ENCODE peak calls at places on chromosomes 6 and 20, in four cellular contexts. One of them, this sample, is unnamed.

GRCh38 chr6:100808638-100809275 is 72.4 kb downstream of the ASCC3 start:
- DNase-seq in adrenal gland: no peak
- DNase-seq in pancreas: no peak
- DNase-seq in CD8-positive, alpha-beta T cell: no peak
- DNase-seq in this sample: no peak

GRCh38 chr6:170208651-170209353 is 82.1 kb downstream of the DLL1 start:
- DNase-seq in adrenal gland: no peak
- DNase-seq in pancreas: peak; percentile 28
- DNase-seq in CD8-positive, alpha-beta T cell: no peak
- DNase-seq in this sample: peak; percentile 40

GRCh38 chr6:166473886-166474596 is 91.3 kb upstream of the MPC1 start:
- DNase-seq in adrenal gland: no peak
- DNase-seq in pancreas: no peak
- DNase-seq in CD8-positive, alpha-beta T cell: no peak
- DNase-seq in this sample: no peak

GRCh38 chr6:150395388-150396009 is 26.7 kb downstream of the IYD start:
- DNase-seq in adrenal gland: peak; percentile 47
- DNase-seq in pancreas: no peak
- DNase-seq in CD8-positive, alpha-beta T cell: no peak
- DNase-seq in this sample: no peak

GRCh38 chr20:37727957-37728634 is 34.3 kb downstream of the CTNNBL1 start:
- DNase-seq in adrenal gland: no peak
- DNase-seq in pancreas: no peak
- DNase-seq in CD8-positive, alpha-beta T cell: no peak
- DNase-seq in this sample: no peak

GRCh38 chr6:170247178-170247701 is 43.6 kb downstream of the DLL1 start:
- DNase-seq in adrenal gland: no peak
- DNase-seq in pancreas: no peak
- DNase-seq in CD8-positive, alpha-beta T cell: no peak
- DNase-seq in this sample: no peak

GRCh38 chr6:49565855-49566254 is 15.4 kb downstream of the C6orf141 start:
- DNase-seq in adrenal gland: no peak
- DNase-seq in pancreas: no peak
- DNase-seq in CD8-positive, alpha-beta T cell: no peak
- DNase-seq in this sample: no peak

GRCh38 chr20:38692436-38693411 is 31.6 kb upstream of the SLC32A1 start:
- DNase-seq in adrenal gland: peak; percentile 32
- DNase-seq in pancreas: no peak
- DNase-seq in CD8-positive, alpha-beta T cell: peak; percentile 17
- DNase-seq in this sample: no peak

GRCh38 chr6:30889138-30889885 is 5.0 kb downstream of the DDR1 start:
- DNase-seq in adrenal gland: no peak
- DNase-seq in pancreas: no peak
- DNase-seq in CD8-positive, alpha-beta T cell: no peak
- DNase-seq in this sample: no peak

GRCh38 chr6:72022830-72023229 is 136.5 kb downstream of the RIMS1 start:
- DNase-seq in adrenal gland: no peak
- DNase-seq in pancreas: no peak
- DNase-seq in CD8-positive, alpha-beta T cell: no peak
- DNase-seq in this sample: no peak

GRCh38 chr6:170046786-170047626 is 243.9 kb downstream of the DLL1 start:
- DNase-seq in adrenal gland: no peak
- DNase-seq in pancreas: no peak
- DNase-seq in CD8-positive, alpha-beta T cell: no peak
- DNase-seq in this sample: no peak

GRCh38 chr6:132818404-132819359 is 4.3 kb downstream of the RPS12 start:
- DNase-seq in adrenal gland: no peak
- DNase-seq in pancreas: no peak
- DNase-seq in CD8-positive, alpha-beta T cell: no peak
- DNase-seq in this sample: no peak

GRCh38 chr6:1613631-1614447 is 4.1 kb downstream of the FOXC1 start:
- DNase-seq in adrenal gland: no peak
- DNase-seq in pancreas: no peak
- DNase-seq in CD8-positive, alpha-beta T cell: no peak
- DNase-seq in this sample: no peak

GRCh38 chr20:2652724-2653510 is 485 bp downstream of the NOP56 start:
- DNase-seq in adrenal gland: peak; percentile 42
- DNase-seq in pancreas: peak; percentile 87
- DNase-seq in CD8-positive, alpha-beta T cell: peak; percentile 27
- DNase-seq in this sample: no peak

GRCh38 chr20:37897008-37897548 is 5.8 kb upstream of the VSTM2L start:
- DNase-seq in adrenal gland: no peak
- DNase-seq in pancreas: no peak
- DNase-seq in CD8-positive, alpha-beta T cell: no peak
- DNase-seq in this sample: no peak

GRCh38 chr6:11296449-11297375 is 64.2 kb upstream of the NEDD9 start:
- DNase-seq in adrenal gland: no peak
- DNase-seq in pancreas: no peak
- DNase-seq in CD8-positive, alpha-beta T cell: no peak
- DNase-seq in this sample: no peak

GRCh38 chr20:51372176-51372803 is 170.2 kb downstream of the NFATC2 start:
- DNase-seq in adrenal gland: peak; percentile 68
- DNase-seq in pancreas: peak; percentile 86
- DNase-seq in CD8-positive, alpha-beta T cell: peak; percentile 44
- DNase-seq in this sample: peak; percentile 75

GRCh38 chr6:15657290-15657689 is 5.5 kb downstream of the DTNBP1 start:
- DNase-seq in adrenal gland: no peak
- DNase-seq in pancreas: no peak
- DNase-seq in CD8-positive, alpha-beta T cell: no peak
- DNase-seq in this sample: no peak

GRCh38 chr20:41746635-41747034 is 128.5 kb upstream of the CHD6 start:
- DNase-seq in adrenal gland: no peak
- DNase-seq in pancreas: no peak
- DNase-seq in CD8-positive, alpha-beta T cell: no peak
- DNase-seq in this sample: peak; percentile 30

GRCh38 chr6:71855406-71855805 is 30.9 kb upstream of the RIMS1 start:
- DNase-seq in adrenal gland: no peak
- DNase-seq in pancreas: no peak
- DNase-seq in CD8-positive, alpha-beta T cell: no peak
- DNase-seq in this sample: no peak

GRCh38 chr6:32972353-32973143 is 4.2 kb downstream of the BRD2 start:
- DNase-seq in adrenal gland: peak; percentile 49
- DNase-seq in pancreas: peak; percentile 88
- DNase-seq in CD8-positive, alpha-beta T cell: peak; percentile 54
- DNase-seq in this sample: no peak

GRCh38 chr20:40962733-40963504 is 65.7 kb upstream of the TOP1 start:
- DNase-seq in adrenal gland: peak; percentile 72
- DNase-seq in pancreas: peak; percentile 83
- DNase-seq in CD8-positive, alpha-beta T cell: peak; percentile 69
- DNase-seq in this sample: peak; percentile 75

GRCh38 chr6:35582315-35582714 is 69.6 kb upstream of the TULP1 start:
- DNase-seq in adrenal gland: no peak
- DNase-seq in pancreas: no peak
- DNase-seq in CD8-positive, alpha-beta T cell: no peak
- DNase-seq in this sample: no peak

GRCh38 chr6:96015791-96016776 is at the start of gene FUT9:
- DNase-seq in adrenal gland: no peak
- DNase-seq in pancreas: peak; percentile 88
- DNase-seq in CD8-positive, alpha-beta T cell: no peak
- DNase-seq in this sample: no peak

GRCh38 chr6:88472731-88473130 is 306.6 kb upstream of the CNR1 start:
- DNase-seq in adrenal gland: no peak
- DNase-seq in pancreas: no peak
- DNase-seq in CD8-positive, alpha-beta T cell: no peak
- DNase-seq in this sample: no peak

GRCh38 chr6:15818044-15818443 is 155.2 kb upstream of the DTNBP1 start:
- DNase-seq in adrenal gland: no peak
- DNase-seq in pancreas: no peak
- DNase-seq in CD8-positive, alpha-beta T cell: no peak
- DNase-seq in this sample: no peak

GRCh38 chr6:75600694-75601265 is 900 bp upstream of the SENP6 start:
- DNase-seq in adrenal gland: no peak
- DNase-seq in pancreas: no peak
- DNase-seq in CD8-positive, alpha-beta T cell: no peak
- DNase-seq in this sample: no peak

GRCh38 chr20:23159256-23159922 is 73.3 kb upstream of the CD93 start:
- DNase-seq in adrenal gland: no peak
- DNase-seq in pancreas: no peak
- DNase-seq in CD8-positive, alpha-beta T cell: no peak
- DNase-seq in this sample: peak; percentile 59

GRCh38 chr20:6045566-6045965 is 8.3 kb downstream of the LRRN4 start:
- DNase-seq in adrenal gland: no peak
- DNase-seq in pancreas: no peak
- DNase-seq in CD8-positive, alpha-beta T cell: no peak
- DNase-seq in this sample: no peak

GRCh38 chr6:141989706-141989959 is 143.1 kb upstream of the GJE1 start:
- DNase-seq in adrenal gland: no peak
- DNase-seq in pancreas: no peak
- DNase-seq in CD8-positive, alpha-beta T cell: no peak
- DNase-seq in this sample: no peak

GRCh38 chr6:14540859-14541540 is 423.4 kb downstream of the CD83 start:
- DNase-seq in adrenal gland: no peak
- DNase-seq in pancreas: no peak
- DNase-seq in CD8-positive, alpha-beta T cell: no peak
- DNase-seq in this sample: no peak

GRCh38 chr20:35854697-35855434 is 83.1 kb downstream of the PHF20 start:
- DNase-seq in adrenal gland: no peak
- DNase-seq in pancreas: no peak
- DNase-seq in CD8-positive, alpha-beta T cell: no peak
- DNase-seq in this sample: no peak

GRCh38 chr20:44911264-44911921 is 1.5 kb downstream of the PABPC1L start:
- DNase-seq in adrenal gland: peak; percentile 65
- DNase-seq in pancreas: peak; percentile 71
- DNase-seq in CD8-positive, alpha-beta T cell: peak; percentile 25
- DNase-seq in this sample: no peak

GRCh38 chr6:20991910-20992309 is 457.7 kb downstream of the CDKAL1 start:
- DNase-seq in adrenal gland: no peak
- DNase-seq in pancreas: no peak
- DNase-seq in CD8-positive, alpha-beta T cell: no peak
- DNase-seq in this sample: no peak

GRCh38 chr20:11101243-11101642 is 427.4 kb upstream of the JAG1 start:
- DNase-seq in adrenal gland: no peak
- DNase-seq in pancreas: no peak
- DNase-seq in CD8-positive, alpha-beta T cell: no peak
- DNase-seq in this sample: no peak

GRCh38 chr6:11618533-11618932 is 81.0 kb downstream of the TMEM170B start:
- DNase-seq in adrenal gland: no peak
- DNase-seq in pancreas: no peak
- DNase-seq in CD8-positive, alpha-beta T cell: no peak
- DNase-seq in this sample: no peak

GRCh38 chr6:125743604-125744003 is 5.8 kb upstream of the HEY2 start:
- DNase-seq in adrenal gland: no peak
- DNase-seq in pancreas: no peak
- DNase-seq in CD8-positive, alpha-beta T cell: no peak
- DNase-seq in this sample: no peak

GRCh38 chr6:125231574-125232343 is 70.0 kb downstream of the HDDC2 start:
- DNase-seq in adrenal gland: no peak
- DNase-seq in pancreas: no peak
- DNase-seq in CD8-positive, alpha-beta T cell: no peak
- DNase-seq in this sample: no peak

GRCh38 chr6:20978176-20978614 is 443.9 kb downstream of the CDKAL1 start:
- DNase-seq in adrenal gland: no peak
- DNase-seq in pancreas: no peak
- DNase-seq in CD8-positive, alpha-beta T cell: no peak
- DNase-seq in this sample: no peak

GRCh38 chr20:60407011-60407771 is 449.0 kb downstream of the CDH26 start:
- DNase-seq in adrenal gland: no peak
- DNase-seq in pancreas: no peak
- DNase-seq in CD8-positive, alpha-beta T cell: no peak
- DNase-seq in this sample: no peak
- H3K27me3 ChIP-seq in adrenal gland: no peaks in the 10 kb centered on the region
- H3K27me3 ChIP-seq in pancreas: no peaks in the 10 kb centered on the region
- H3K27me3 ChIP-seq in CD8-positive, alpha-beta T cell: no peaks in the 10 kb centered on the region
- H3K27me3 ChIP-seq in this sample: no peaks in the 10 kb centered on the region

GRCh38 chr6:138278326-138278725 is 60.0 kb upstream of the PBOV1 start:
- DNase-seq in adrenal gland: no peak
- DNase-seq in pancreas: no peak
- DNase-seq in CD8-positive, alpha-beta T cell: no peak
- DNase-seq in this sample: no peak
- TF ChIP-seq CTCF in adrenal gland: peak; percentile 32
- TF ChIP-seq CTCF in pancreas: no peak
- TF ChIP-seq CTCF in CD8-positive, alpha-beta T cell: no peak
- TF ChIP-seq CTCF in this sample: no peak

DNA sequence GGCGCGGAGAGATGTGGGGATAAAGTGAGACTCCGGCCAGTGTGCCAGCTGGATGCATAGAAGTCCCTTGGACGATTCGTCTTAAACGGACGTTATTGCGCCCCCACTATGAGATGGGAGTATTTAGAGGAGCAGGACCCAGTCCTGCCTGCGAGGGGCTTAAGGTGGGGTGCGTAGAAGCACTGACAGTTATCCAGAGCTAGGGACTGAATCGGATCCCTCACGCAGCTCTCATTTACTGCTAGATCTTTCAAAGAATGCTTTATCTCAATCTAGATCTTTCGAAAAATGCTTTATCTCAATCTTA is 648 bp downstream of the NT5E start:
- DNase-seq in adrenal gland: no peak
- DNase-seq in pancreas: no peak
- DNase-seq in CD8-positive, alpha-beta T cell: no peak
- DNase-seq in this sample: no peak
- H3K27ac ChIP-seq in adrenal gland: peak overlapping the region; percentile 82
- H3K27ac ChIP-seq in pancreas: no peak overlapping the region
- H3K27ac ChIP-seq in CD8-positive, alpha-beta T cell: peak overlapping the region; percentile 71
- H3K27ac ChIP-seq in this sample: peak overlapping the region; percentile 82

GRCh38 chr6:99350573-99350972 is 1.1 kb upstream of the FAXC start:
- DNase-seq in adrenal gland: no peak
- DNase-seq in pancreas: no peak
- DNase-seq in CD8-positive, alpha-beta T cell: no peak
- DNase-seq in this sample: no peak

GRCh38 chr6:99354983-99355382 is 5.5 kb upstream of the FAXC start:
- DNase-seq in adrenal gland: no peak
- DNase-seq in pancreas: no peak
- DNase-seq in CD8-positive, alpha-beta T cell: no peak
- DNase-seq in this sample: no peak

GRCh38 chr6:99349620-99350141 is at the start of gene FAXC:
- DNase-seq in adrenal gland: peak; percentile 19
- DNase-seq in pancreas: peak; percentile 81
- DNase-seq in CD8-positive, alpha-beta T cell: no peak
- DNase-seq in this sample: no peak

GRCh38 chr6:99356641-99357040 is 7.2 kb upstream of the FAXC start:
- DNase-seq in adrenal gland: no peak
- DNase-seq in pancreas: no peak
- DNase-seq in CD8-positive, alpha-beta T cell: no peak
- DNase-seq in this sample: no peak

DNA sequence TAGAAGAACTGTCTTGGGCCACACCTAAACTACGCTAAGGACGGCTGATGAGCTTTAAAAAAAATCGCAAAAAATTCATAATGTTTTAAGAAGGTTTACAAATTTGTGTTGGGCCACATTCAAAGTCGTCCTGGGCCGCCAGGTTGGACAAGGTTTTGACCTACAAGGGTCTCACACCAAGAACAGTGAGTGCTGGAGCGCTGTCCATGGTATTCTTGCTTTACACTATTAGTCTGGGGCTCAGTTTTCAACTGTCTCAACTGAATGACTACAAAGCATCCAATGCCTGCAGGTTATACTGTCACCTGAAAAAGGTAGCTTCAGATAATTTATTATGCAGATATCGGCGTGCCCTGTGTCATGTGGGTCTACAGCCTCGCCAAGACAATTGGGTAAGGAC is 3.7 kb upstream of the FAXC start:
- DNase-seq in adrenal gland: no peak
- DNase-seq in pancreas: no peak
- DNase-seq in CD8-positive, alpha-beta T cell: no peak
- DNase-seq in this sample: no peak
- H3K27me3 ChIP-seq in adrenal gland: peaks cover 7% of the 10 kb centered on the region
- H3K27me3 ChIP-seq in pancreas: no peaks in the 10 kb centered on the region
- H3K27me3 ChIP-seq in CD8-positive, alpha-beta T cell: no peaks in the 10 kb centered on the region
- H3K27me3 ChIP-seq in this sample: no peaks in the 10 kb centered on the region

GRCh38 chr6:156953478-156954146 is 176.4 kb downstream of the ARID1B start:
- DNase-seq in adrenal gland: peak; percentile 50
- DNase-seq in pancreas: no peak
- DNase-seq in CD8-positive, alpha-beta T cell: no peak
- DNase-seq in this sample: no peak
- TF ChIP-seq CTCF in adrenal gland: peak; percentile 52
- TF ChIP-seq CTCF in pancreas: no peak
- TF ChIP-seq CTCF in CD8-positive, alpha-beta T cell: peak; percentile 45
- TF ChIP-seq CTCF in this sample: peak; percentile 62

This sample was measured in right atrium auricular region.